ENCODE peak calls at places on chromosomes 4 and X, in eight cellular contexts. N is sciatic nerve; S is stimulated activated CD8-positive, alpha-beta memory T cell treated with anti-CD3 and anti-CD28 coated beads, Interleukin-2, amount 100 ng/mL, for 1 hour; Z is omental fat pad; D is SJCRH30; P is T follicular helper cell; A is effector CD4-positive, alpha-beta T cell; U is fibroblast of mammary gland. Y is an unnamed sample.
A peak's percentile ranks its signal among the peaks of the same experiment; 100 is the strongest.

GRCh38 chrX:40006025-40007017 is 91.4 kb downstream of the BCOR start:
- DNase-seq in N (peak; percentile 72), S (no peak), Z (no peak), D (no peak), P (no peak), A (no peak), U (no peak), Y (no peak)

GRCh38 chr4:5203925-5204324 is 152.6 kb downstream of the STK32B start:
- DNase-seq in N (no peak), S (no peak), Z (no peak), D (no peak), P (no peak), A (no peak), U (peak; percentile 18), Y (no peak)

GRCh38 chrX:53073115-53073581 is 9.0 kb upstream of the TSPYL2 start:
- DNase-seq in N (no peak), S (no peak), Z (no peak), D (peak; percentile 12), P (no peak), A (no peak), U (no peak), Y (no peak)

GRCh38 chr4:6123976-6124375 is 76.4 kb downstream of the JAKMIP1 start:
- DNase-seq in N (no peak), S (no peak), Z (no peak), D (no peak), P (no peak), A (no peak), U (no peak), Y (no peak)

GRCh38 chr4:52098618-52099017 is 47.5 kb downstream of the SPATA18 start:
- DNase-seq in N (no peak), S (no peak), Z (no peak), D (no peak), P (no peak), A (no peak), U (no peak), Y (no peak)

GRCh38 chrX:132227383-132228112 is 8.3 kb upstream of the RAP2C start:
- DNase-seq in N (no peak), S (no peak), Z (no peak), D (no peak), P (no peak), A (no peak), U (peak; percentile 75), Y (no peak)

GRCh38 chrX:155880586-155881157 is 473 bp upstream of the VAMP7 start:
- DNase-seq in N (no peak), S (no peak), Z (no peak), D (no peak), P (no peak), A (no peak), U (no peak), Y (no peak)

GRCh38 chr4:21387683-21388082 is 560.9 kb downstream of the KCNIP4 start:
- DNase-seq in N (no peak), S (no peak), Z (no peak), D (no peak), P (no peak), A (no peak), U (no peak), Y (no peak)

GRCh38 chr4:8866828-8867623 is 4.6 kb downstream of the HMX1 start:
- DNase-seq in N (no peak), S (no peak), Z (no peak), D (no peak), P (no peak), A (no peak), U (no peak), Y (no peak)

GRCh38 chr4:24315056-24315455 is 269.3 kb downstream of the DHX15 start:
- DNase-seq in N (no peak), S (no peak), Z (no peak), D (no peak), P (no peak), A (no peak), U (no peak), Y (no peak)

GRCh38 chr4:7186081-7186480 is 6.3 kb upstream of the SORCS2 start:
- DNase-seq in N (no peak), S (no peak), Z (no peak), D (no peak), P (no peak), A (no peak), U (no peak), Y (no peak)

GRCh38 chr4:11471613-11472012 is 42.9 kb upstream of the HS3ST1 start:
- DNase-seq in N (no peak), S (peak; percentile 7), Z (no peak), D (no peak), P (peak; percentile 24), A (peak; percentile 17), U (no peak), Y (peak; percentile 3)

GRCh38 chr4:173074501-173074946 is 94.1 kb upstream of the GALNT7 start:
- DNase-seq in N (no peak), S (no peak), Z (no peak), D (peak; percentile 36), P (no peak), A (no peak), U (peak; percentile 94), Y (no peak)

GRCh38 chr4:29277381-29277780 is 1442.8 kb upstream of the PCDH7 start:
- DNase-seq in N (no peak), S (no peak), Z (no peak), D (no peak), P (no peak), A (no peak), U (peak; percentile 44), Y (no peak)

GRCh38 chr4:168923526-168924194 is 86.4 kb downstream of the CBR4 start:
- DNase-seq in N (peak; percentile 67), S (peak; percentile 17), Z (no peak), D (peak; percentile 71), P (peak; percentile 32), A (peak; percentile 46), U (peak; percentile 86), Y (peak; percentile 5)

GRCh38 chr4:186715077-186715476 is 8.6 kb downstream of the FAT1 start:
- DNase-seq in N (no peak), S (no peak), Z (no peak), D (no peak), P (no peak), A (no peak), U (peak; percentile 65), Y (no peak)

GRCh38 chrX:104270916-104271512 is 16.3 kb upstream of the ESX1 start:
- DNase-seq in N (no peak), S (no peak), Z (no peak), D (no peak), P (no peak), A (no peak), U (peak; percentile 42), Y (no peak)

GRCh38 chr4:24219171-24219570 is 329.3 kb upstream of the PPARGC1A start:
- DNase-seq in N (no peak), S (no peak), Z (no peak), D (no peak), P (no peak), A (no peak), U (no peak), Y (no peak)

GRCh38 chr4:23857353-23857752 is 32.5 kb downstream of the PPARGC1A start:
- DNase-seq in N (no peak), S (no peak), Z (no peak), D (no peak), P (no peak), A (no peak), U (peak; percentile 41), Y (no peak)

GRCh38 chr4:123649644-123650356 is 253.2 kb downstream of the SPRY1 start:
- DNase-seq in N (no peak), S (no peak), Z (no peak), D (peak; percentile 76), P (no peak), A (no peak), U (peak; percentile 60), Y (no peak)

GRCh38 chr4:61663310-61663709 is 463.2 kb downstream of the ADGRL3 start:
- DNase-seq in N (no peak), S (no peak), Z (no peak), D (no peak), P (no peak), A (no peak), U (no peak), Y (no peak)

GRCh38 chr4:2408401-2408958 is 10.0 kb downstream of the ZFYVE28 start:
- DNase-seq in N (no peak), S (no peak), Z (no peak), D (no peak), P (no peak), A (no peak), U (no peak), Y (no peak)

GRCh38 chr4:79632114-79632513 is 224.1 kb upstream of the GK2 start:
- DNase-seq in N (no peak), S (no peak), Z (no peak), D (no peak), P (no peak), A (no peak), U (no peak), Y (no peak)

GRCh38 chr4:38062088-38062893 is 102.1 kb downstream of the PTTG2 start:
- DNase-seq in N (peak; percentile 90), S (peak; percentile 18), Z (peak; percentile 60), D (peak; percentile 67), P (peak; percentile 37), A (peak; percentile 42), U (peak; percentile 86), Y (peak; percentile 48)

GRCh38 chr4:5874811-5875465 is 17.9 kb downstream of the CRMP1 start:
- DNase-seq in N (no peak), S (no peak), Z (no peak), D (peak; percentile 66), P (no peak), A (no peak), U (peak; percentile 36), Y (no peak)

GRCh38 chr4:176745902-176746301 is 46.8 kb downstream of the VEGFC start:
- DNase-seq in N (no peak), S (no peak), Z (no peak), D (no peak), P (no peak), A (no peak), U (no peak), Y (no peak)

GRCh38 chr4:128220286-128221235 is 67.1 kb downstream of the PGRMC2 start:
- DNase-seq in N (no peak), S (no peak), Z (no peak), D (no peak), P (no peak), A (no peak), U (peak; percentile 75), Y (no peak)

GRCh38 chr4:81802308-81802846 is 330.7 kb upstream of the RASGEF1B start:
- DNase-seq in N (no peak), S (no peak), Z (no peak), D (no peak), P (no peak), A (no peak), U (no peak), Y (no peak)

GRCh38 chr4:144905286-144905685 is 192.7 kb downstream of the ANAPC10 start:
- DNase-seq in N (no peak), S (no peak), Z (no peak), D (no peak), P (no peak), A (no peak), U (no peak), Y (no peak)

GRCh38 chr4:97235516-97235915 is 907.8 kb downstream of the STPG2 start:
- DNase-seq in N (no peak), S (no peak), Z (no peak), D (no peak), P (no peak), A (no peak), U (no peak), Y (no peak)

GRCh38 chr4:10031663-10032590 is 10.6 kb upstream of the SLC2A9 start:
- DNase-seq in N (peak; percentile 45), S (no peak), Z (no peak), D (peak; percentile 24), P (no peak), A (no peak), U (no peak), Y (no peak)

GRCh38 chrX:139881130-139881529 is 51.7 kb downstream of the ATP11C start:
- DNase-seq in N (no peak), S (no peak), Z (no peak), D (no peak), P (no peak), A (no peak), U (peak; percentile 44), Y (no peak)

GRCh38 chr4:4990329-4990728 is 28.9 kb downstream of the CYTL1 start:
- DNase-seq in N (no peak), S (no peak), Z (no peak), D (no peak), P (no peak), A (no peak), U (peak; percentile 28), Y (no peak)

GRCh38 chr4:177250056-177250696 is 59.5 kb upstream of the NEIL3 start:
- DNase-seq in N (peak; percentile 72), S (peak; percentile 15), Z (peak; percentile 31), D (peak; percentile 25), P (peak; percentile 18), A (peak; percentile 41), U (peak; percentile 23), Y (peak; percentile 36)